ENCODE peak calls at places on chromosomes 11 and 22, in six cellular contexts. One of them, this sample, is unnamed.

GRCh38 chr11:127470485-127470884 is 469.9 kb upstream of the KIRREL3 start:
- DNase-seq in ureter: no peak
- DNase-seq in NCI-H82: peak; percentile 45
- DNase-seq in CD4-positive, CD25-positive, alpha-beta regulatory T cell: no peak
- DNase-seq in NCI-H1105 treated with DMSO at 0.1 percent for 48 hours: peak; percentile 8
- DNase-seq in AML-193: peak; percentile 20
- DNase-seq in this sample: no peak

GRCh38 chr11:46247664-46248063 is 29.8 kb upstream of the CREB3L1 start:
- DNase-seq in ureter: no peak
- DNase-seq in NCI-H82: peak; percentile 70
- DNase-seq in CD4-positive, CD25-positive, alpha-beta regulatory T cell: peak; percentile 26
- DNase-seq in NCI-H1105 treated with DMSO at 0.1 percent for 48 hours: peak; percentile 84
- DNase-seq in AML-193: peak; percentile 5
- DNase-seq in this sample: peak; percentile 19

GRCh38 chr11:100671471-100671870 is 15.6 kb upstream of the ARHGAP42 start:
- DNase-seq in ureter: no peak
- DNase-seq in NCI-H82: no peak
- DNase-seq in CD4-positive, CD25-positive, alpha-beta regulatory T cell: no peak
- DNase-seq in NCI-H1105 treated with DMSO at 0.1 percent for 48 hours: no peak
- DNase-seq in AML-193: no peak
- DNase-seq in this sample: peak; percentile 42

GRCh38 chr22:24485170-24485569 is 10.0 kb upstream of the UPB1 start:
- DNase-seq in ureter: no peak
- DNase-seq in NCI-H82: no peak
- DNase-seq in CD4-positive, CD25-positive, alpha-beta regulatory T cell: no peak
- DNase-seq in NCI-H1105 treated with DMSO at 0.1 percent for 48 hours: no peak
- DNase-seq in AML-193: no peak
- DNase-seq in this sample: no peak

GRCh38 chr22:36775589-36775965 is 342 bp downstream of the IFT27 start:
- DNase-seq in ureter: no peak
- DNase-seq in NCI-H82: peak; percentile 25
- DNase-seq in CD4-positive, CD25-positive, alpha-beta regulatory T cell: peak; percentile 53
- DNase-seq in NCI-H1105 treated with DMSO at 0.1 percent for 48 hours: peak; percentile 63
- DNase-seq in AML-193: no peak
- DNase-seq in this sample: no peak

GRCh38 chr22:48874956-48875355 is 952.7 kb downstream of the BRD1 start:
- DNase-seq in ureter: no peak
- DNase-seq in NCI-H82: no peak
- DNase-seq in CD4-positive, CD25-positive, alpha-beta regulatory T cell: no peak
- DNase-seq in NCI-H1105 treated with DMSO at 0.1 percent for 48 hours: no peak
- DNase-seq in AML-193: no peak
- DNase-seq in this sample: no peak

GRCh38 chr22:46574993-46575914 is 37.8 kb upstream of the CELSR1 start:
- DNase-seq in ureter: peak; percentile 50
- DNase-seq in NCI-H82: no peak
- DNase-seq in CD4-positive, CD25-positive, alpha-beta regulatory T cell: no peak
- DNase-seq in NCI-H1105 treated with DMSO at 0.1 percent for 48 hours: no peak
- DNase-seq in AML-193: no peak
- DNase-seq in this sample: no peak

GRCh38 chr11:32297629-32298028 is 137.7 kb downstream of the WT1 start:
- DNase-seq in ureter: no peak
- DNase-seq in NCI-H82: peak; percentile 75
- DNase-seq in CD4-positive, CD25-positive, alpha-beta regulatory T cell: peak; percentile 5
- DNase-seq in NCI-H1105 treated with DMSO at 0.1 percent for 48 hours: peak; percentile 88
- DNase-seq in AML-193: peak; percentile 58
- DNase-seq in this sample: no peak

GRCh38 chr11:108871152-108871551 is 206.3 kb downstream of the DDX10 start:
- DNase-seq in ureter: no peak
- DNase-seq in NCI-H82: peak; percentile 24
- DNase-seq in CD4-positive, CD25-positive, alpha-beta regulatory T cell: no peak
- DNase-seq in NCI-H1105 treated with DMSO at 0.1 percent for 48 hours: peak; percentile 20
- DNase-seq in AML-193: peak; percentile 23
- DNase-seq in this sample: peak; percentile 35

GRCh38 chr11:65260756-65261590 is 789 bp upstream of the POLA2 start:
- DNase-seq in ureter: no peak
- DNase-seq in NCI-H82: no peak
- DNase-seq in CD4-positive, CD25-positive, alpha-beta regulatory T cell: no peak
- DNase-seq in NCI-H1105 treated with DMSO at 0.1 percent for 48 hours: peak; percentile 51
- DNase-seq in AML-193: no peak
- DNase-seq in this sample: no peak

GRCh38 chr11:30346068-30346688 is 23.3 kb downstream of the ARL14EP start:
- DNase-seq in ureter: no peak
- DNase-seq in NCI-H82: peak; percentile 77
- DNase-seq in CD4-positive, CD25-positive, alpha-beta regulatory T cell: peak; percentile 38
- DNase-seq in NCI-H1105 treated with DMSO at 0.1 percent for 48 hours: peak; percentile 71
- DNase-seq in AML-193: peak; percentile 53
- DNase-seq in this sample: no peak

GRCh38 chr11:126317681-126318641 is 14.1 kb downstream of the DCPS start:
- DNase-seq in ureter: peak; percentile 83
- DNase-seq in NCI-H82: no peak
- DNase-seq in CD4-positive, CD25-positive, alpha-beta regulatory T cell: peak; percentile 3
- DNase-seq in NCI-H1105 treated with DMSO at 0.1 percent for 48 hours: no peak
- DNase-seq in AML-193: peak; percentile 28
- DNase-seq in this sample: peak; percentile 59

GRCh38 chr11:34204396-34205279 is 99.2 kb downstream of the NAT10 start:
- DNase-seq in ureter: no peak
- DNase-seq in NCI-H82: no peak
- DNase-seq in CD4-positive, CD25-positive, alpha-beta regulatory T cell: no peak
- DNase-seq in NCI-H1105 treated with DMSO at 0.1 percent for 48 hours: no peak
- DNase-seq in AML-193: no peak
- DNase-seq in this sample: peak; percentile 50

GRCh38 chr22:49063040-49063329 is 764.7 kb downstream of the BRD1 start:
- DNase-seq in ureter: no peak
- DNase-seq in NCI-H82: no peak
- DNase-seq in CD4-positive, CD25-positive, alpha-beta regulatory T cell: no peak
- DNase-seq in NCI-H1105 treated with DMSO at 0.1 percent for 48 hours: no peak
- DNase-seq in AML-193: no peak
- DNase-seq in this sample: no peak

GRCh38 chr11:36155770-36156485 is 133.3 kb downstream of the COMMD9 start:
- DNase-seq in ureter: no peak
- DNase-seq in NCI-H82: no peak
- DNase-seq in CD4-positive, CD25-positive, alpha-beta regulatory T cell: no peak
- DNase-seq in NCI-H1105 treated with DMSO at 0.1 percent for 48 hours: no peak
- DNase-seq in AML-193: no peak
- DNase-seq in this sample: peak; percentile 7

GRCh38 chr11:8233691-8234424 is 29.8 kb downstream of the LMO1 start:
- DNase-seq in ureter: no peak
- DNase-seq in NCI-H82: peak; percentile 68
- DNase-seq in CD4-positive, CD25-positive, alpha-beta regulatory T cell: no peak
- DNase-seq in NCI-H1105 treated with DMSO at 0.1 percent for 48 hours: peak; percentile 27
- DNase-seq in AML-193: no peak
- DNase-seq in this sample: no peak

GRCh38 chr11:30326911-30327310 is 4.0 kb downstream of the ARL14EP start:
- DNase-seq in ureter: no peak
- DNase-seq in NCI-H82: no peak
- DNase-seq in CD4-positive, CD25-positive, alpha-beta regulatory T cell: no peak
- DNase-seq in NCI-H1105 treated with DMSO at 0.1 percent for 48 hours: no peak
- DNase-seq in AML-193: no peak
- DNase-seq in this sample: no peak

GRCh38 chr22:20610243-20610686 is 102.9 kb downstream of the MED15 start:
- DNase-seq in ureter: no peak
- DNase-seq in NCI-H82: no peak
- DNase-seq in CD4-positive, CD25-positive, alpha-beta regulatory T cell: no peak
- DNase-seq in NCI-H1105 treated with DMSO at 0.1 percent for 48 hours: no peak
- DNase-seq in AML-193: no peak
- DNase-seq in this sample: no peak

GRCh38 chr11:9748361-9748970 is 84.6 kb downstream of the SWAP70 start:
- DNase-seq in ureter: no peak
- DNase-seq in NCI-H82: peak; percentile 64
- DNase-seq in CD4-positive, CD25-positive, alpha-beta regulatory T cell: peak; percentile 66
- DNase-seq in NCI-H1105 treated with DMSO at 0.1 percent for 48 hours: peak; percentile 20
- DNase-seq in AML-193: peak; percentile 94
- DNase-seq in this sample: peak; percentile 84

GRCh38 chr11:85813721-85814120 is 2.8 kb upstream of the SYTL2 start:
- DNase-seq in ureter: no peak
- DNase-seq in NCI-H82: no peak
- DNase-seq in CD4-positive, CD25-positive, alpha-beta regulatory T cell: no peak
- DNase-seq in NCI-H1105 treated with DMSO at 0.1 percent for 48 hours: no peak
- DNase-seq in AML-193: no peak
- DNase-seq in this sample: no peak

GRCh38 chr11:2893935-2894334 is 8.4 kb upstream of the CDKN1C start:
- DNase-seq in ureter: no peak
- DNase-seq in NCI-H82: no peak
- DNase-seq in CD4-positive, CD25-positive, alpha-beta regulatory T cell: no peak
- DNase-seq in NCI-H1105 treated with DMSO at 0.1 percent for 48 hours: no peak
- DNase-seq in AML-193: no peak
- DNase-seq in this sample: no peak

GRCh38 chr11:6315811-6316425 is 4.4 kb downstream of the CAVIN3 start:
- DNase-seq in ureter: peak; percentile 58
- DNase-seq in NCI-H82: peak; percentile 71
- DNase-seq in CD4-positive, CD25-positive, alpha-beta regulatory T cell: no peak
- DNase-seq in NCI-H1105 treated with DMSO at 0.1 percent for 48 hours: peak; percentile 25
- DNase-seq in AML-193: peak; percentile 62
- DNase-seq in this sample: peak; percentile 46

GRCh38 chr11:74409633-74410032 is 11.4 kb upstream of the PGM2L1 start:
- DNase-seq in ureter: no peak
- DNase-seq in NCI-H82: no peak
- DNase-seq in CD4-positive, CD25-positive, alpha-beta regulatory T cell: no peak
- DNase-seq in NCI-H1105 treated with DMSO at 0.1 percent for 48 hours: no peak
- DNase-seq in AML-193: no peak
- DNase-seq in this sample: no peak

GRCh38 chr22:17429516-17429915 is 60.3 kb downstream of the CECR2 start:
- DNase-seq in ureter: no peak
- DNase-seq in NCI-H82: peak; percentile 7
- DNase-seq in CD4-positive, CD25-positive, alpha-beta regulatory T cell: no peak
- DNase-seq in NCI-H1105 treated with DMSO at 0.1 percent for 48 hours: no peak
- DNase-seq in AML-193: no peak
- DNase-seq in this sample: no peak

GRCh38 chr11:68704887-68705286 is 20.5 kb downstream of the GAL start:
- DNase-seq in ureter: no peak
- DNase-seq in NCI-H82: peak; percentile 42
- DNase-seq in CD4-positive, CD25-positive, alpha-beta regulatory T cell: no peak
- DNase-seq in NCI-H1105 treated with DMSO at 0.1 percent for 48 hours: no peak
- DNase-seq in AML-193: no peak
- DNase-seq in this sample: peak; percentile 48

GRCh38 chr11:86488553-86488952 is 113.9 kb downstream of the CCDC81 start:
- DNase-seq in ureter: no peak
- DNase-seq in NCI-H82: peak; percentile 6
- DNase-seq in CD4-positive, CD25-positive, alpha-beta regulatory T cell: no peak
- DNase-seq in NCI-H1105 treated with DMSO at 0.1 percent for 48 hours: no peak
- DNase-seq in AML-193: no peak
- DNase-seq in this sample: no peak

GRCh38 chr11:59822989-59823566 is 12.5 kb upstream of the MRPL16 start:
- DNase-seq in ureter: peak; percentile 50
- DNase-seq in NCI-H82: peak; percentile 76
- DNase-seq in CD4-positive, CD25-positive, alpha-beta regulatory T cell: no peak
- DNase-seq in NCI-H1105 treated with DMSO at 0.1 percent for 48 hours: peak; percentile 73
- DNase-seq in AML-193: peak; percentile 81
- DNase-seq in this sample: no peak

GRCh38 chr11:68598816-68599653 is 85.3 kb upstream of the GAL start:
- DNase-seq in ureter: no peak
- DNase-seq in NCI-H82: no peak
- DNase-seq in CD4-positive, CD25-positive, alpha-beta regulatory T cell: no peak
- DNase-seq in NCI-H1105 treated with DMSO at 0.1 percent for 48 hours: no peak
- DNase-seq in AML-193: no peak
- DNase-seq in this sample: no peak

GRCh38 chr11:128627666-128628342 is 40.4 kb upstream of the ETS1 start:
- DNase-seq in ureter: no peak
- DNase-seq in NCI-H82: no peak
- DNase-seq in CD4-positive, CD25-positive, alpha-beta regulatory T cell: no peak
- DNase-seq in NCI-H1105 treated with DMSO at 0.1 percent for 48 hours: no peak
- DNase-seq in AML-193: no peak
- DNase-seq in this sample: no peak

GRCh38 chr11:1226226-1226961 is 3.5 kb downstream of the MUC5B start:
- DNase-seq in ureter: no peak
- DNase-seq in NCI-H82: no peak
- DNase-seq in CD4-positive, CD25-positive, alpha-beta regulatory T cell: no peak
- DNase-seq in NCI-H1105 treated with DMSO at 0.1 percent for 48 hours: no peak
- DNase-seq in AML-193: no peak
- DNase-seq in this sample: no peak

GRCh38 chr11:65488273-65489058 is 10.4 kb upstream of the MALAT1 start:
- DNase-seq in ureter: no peak
- DNase-seq in NCI-H82: peak; percentile 35
- DNase-seq in CD4-positive, CD25-positive, alpha-beta regulatory T cell: no peak
- DNase-seq in NCI-H1105 treated with DMSO at 0.1 percent for 48 hours: no peak
- DNase-seq in AML-193: no peak
- DNase-seq in this sample: peak; percentile 82